ENCODE peak calls at places on chromosomes 6 and 20, in seven cellular contexts. C is body of pancreas; K is ecto neural progenitor cell; V is activated naive CD8-positive, alpha-beta T cell treated with anti-CD3 and anti-CD28 coated beads, Interleukin-2, amount 50 U/mL, for 24 hours; A is Ammon's horn; G is activated CD8-positive, alpha-beta T cell treated with anti-CD3 and anti-CD28 coated beads for 36 hours; W is cardiac fibroblast. E is an unnamed sample.
A peak's percentile ranks its signal among the peaks of the same experiment; 100 is the strongest.

GRCh38 chr6:97068211-97068610 is 143.7 kb downstream of the KLHL32 start:
- DNase-seq in C (no peak), A (peak; percentile 41), V (peak; percentile 28), W (peak; percentile 65), G (peak; percentile 36), K (no peak), E (no peak)

GRCh38 chr20:49835031-49835430 is 22.4 kb downstream of the SLC9A8 start:
- DNase-seq in W (no peak), C (no peak), G (no peak), A (no peak), K (no peak), V (no peak), E (no peak)

GRCh38 chr20:38167851-38168760 is 3.0 kb upstream of the TGM2 start:
- DNase-seq in A (no peak), W (peak; percentile 96), G (peak; percentile 22), C (peak; percentile 33), V (no peak), K (no peak), E (no peak)

GRCh38 chr20:4014031-4014474 is 1.3 kb downstream of the RNF24 start:
- DNase-seq in G (peak; percentile 24), A (peak; percentile 73), C (peak; percentile 62), K (no peak), W (peak; percentile 90), V (no peak), E (no peak)

GRCh38 chr6:10316327-10316726 is 98.5 kb downstream of the TFAP2A start:
- DNase-seq in V (no peak), W (peak; percentile 15), A (peak; percentile 83), G (no peak), K (peak; percentile 52), C (no peak), E (no peak)

GRCh38 chr6:150914372-150914771 is 48.9 kb downstream of the MTHFD1L start:
- DNase-seq in C (no peak), W (no peak), G (no peak), K (no peak), A (no peak), V (no peak), E (no peak)

GRCh38 chr6:158278015-158278414 is 34.2 kb upstream of the TULP4 start:
- DNase-seq in K (no peak), G (no peak), V (no peak), A (no peak), W (no peak), C (no peak), E (no peak)

GRCh38 chr20:59948828-59949720 is 8.9 kb downstream of the FAM217B start:
- DNase-seq in K (no peak), G (peak; percentile 53), V (no peak), C (no peak), A (peak; percentile 82), W (peak; percentile 77), E (no peak)

GRCh38 chr6:13590574-13591153 is 16.3 kb downstream of the SIRT5 start:
- DNase-seq in C (no peak), K (no peak), A (no peak), G (no peak), W (no peak), V (no peak), E (no peak)

GRCh38 chr20:57223648-57224489 is 42.6 kb downstream of the BMP7 start:
- DNase-seq in G (no peak), W (peak; percentile 8), V (no peak), A (no peak), K (no peak), C (no peak), E (no peak)

GRCh38 chr20:2749951-2750342 is 50.5 kb downstream of the CPXM1 start:
- DNase-seq in A (no peak), V (no peak), K (no peak), G (no peak), C (no peak), W (no peak), E (no peak)

GRCh38 chr20:51237790-51238189 is 214.9 kb upstream of the KCNG1 start:
- DNase-seq in C (no peak), G (no peak), K (no peak), A (no peak), V (no peak), W (no peak), E (no peak)

GRCh38 chr6:130900913-130901312 is 73.7 kb downstream of the SMLR1 start:
- DNase-seq in G (no peak), V (no peak), W (peak; percentile 65), C (no peak), K (no peak), A (no peak), E (no peak)

GRCh38 chr6:68239034-68239433 is 396.0 kb upstream of the ADGRB3 start:
- DNase-seq in G (no peak), W (no peak), A (no peak), V (no peak), C (no peak), K (no peak), E (no peak)

GRCh38 chr6:150169609-150170008 is 26.8 kb downstream of the PPP1R14C start:
- DNase-seq in W (peak; percentile 55), V (peak; percentile 23), K (no peak), A (no peak), C (no peak), G (peak; percentile 66), E (peak; percentile 4)

GRCh38 chr20:38426006-38426405 is 9.1 kb downstream of the SNHG17 start:
- DNase-seq in A (peak; percentile 71), W (peak; percentile 79), V (peak; percentile 35), K (no peak), C (no peak), G (peak; percentile 54), E (no peak)

GRCh38 chr6:169810066-169810989 is 58.9 kb downstream of the ERMARD start:
- DNase-seq in W (no peak), K (peak; percentile 70), A (no peak), G (no peak), C (no peak), V (no peak), E (no peak)

GRCh38 chr6:42118162-42119001 is 24.0 kb downstream of the C6orf132 start:
- DNase-seq in C (peak; percentile 83), G (no peak), V (no peak), K (no peak), A (peak; percentile 38), W (peak; percentile 51), E (no peak)

GRCh38 chr6:157089258-157089657 is 234.1 kb downstream of the TMEM242 start:
- DNase-seq in V (no peak), G (no peak), W (peak; percentile 77), C (no peak), K (peak; percentile 64), A (peak; percentile 35), E (no peak)

GRCh38 chr6:3456794-3457709 is at the start of gene SLC22A23:
- DNase-seq in V (peak; percentile 73), C (peak; percentile 88), W (peak; percentile 28), K (peak; percentile 88), A (peak; percentile 63), G (peak; percentile 57), E (peak; percentile 45)

GRCh38 chr6:75750925-75751324 is 1.9 kb downstream of the MYO6 start:
- DNase-seq in V (no peak), A (no peak), C (no peak), W (no peak), K (no peak), G (no peak), E (no peak)

GRCh38 chr20:51446656-51447055 is 95.9 kb downstream of the NFATC2 start:
- DNase-seq in W (peak; percentile 64), C (no peak), A (no peak), V (no peak), G (no peak), K (no peak), E (no peak)

GRCh38 chr6:119348308-119349040 is 1.1 kb downstream of the MAN1A1 start:
- DNase-seq in A (no peak), V (peak; percentile 67), G (peak; percentile 72), C (peak; percentile 37), W (no peak), K (peak; percentile 74), E (peak; percentile 23)

GRCh38 chr20:25532971-25533391 is 52.4 kb downstream of the NINL start:
- DNase-seq in W (peak; percentile 37), K (no peak), V (no peak), A (peak; percentile 50), C (no peak), G (no peak), E (no peak)

GRCh38 chr6:11653028-11653583 is 115.6 kb downstream of the TMEM170B start:
- DNase-seq in K (no peak), W (peak; percentile 91), V (peak; percentile 18), G (peak; percentile 78), A (no peak), C (no peak), E (no peak)

E was measured in activated gamma-delta T cell treated with anti-CD3 and anti-CD28 coated beads, Interleukin-2, amount 50 U/mL, for 16 hours.